ENCODE peak calls at places on chromosomes 3 and 15, in four cellular contexts. Z is heart right ventricle, R is mammary epithelial cell, O is transverse colon. Q is an unnamed sample.
A peak's percentile ranks its signal among the peaks of the same experiment; 100 is the strongest.

GRCh38 chr3:11434017-11434526 is 161.9 kb downstream of the ATG7 start:
- DNase-seq in Z (peak; percentile 64), O (peak; percentile 15), R (no peak), Q (peak; percentile 31)

GRCh38 chr3:153595186-153595815 is 433.3 kb downstream of the RAP2B start:
- DNase-seq in Z (no peak), R (peak; percentile 45), O (no peak), Q (no peak)

GRCh38 chr15:67883228-67883773 is 43.5 kb upstream of the RNU6-1 start:
- DNase-seq in R (no peak), Z (no peak), O (no peak), Q (no peak)

GRCh38 chr3:31634485-31634884 is 101.8 kb downstream of the STT3B start:
- DNase-seq in O (no peak), Z (no peak), R (peak; percentile 65), Q (no peak)

GRCh38 chr3:134718736-134719135 is 67.9 kb upstream of the KY start:
- DNase-seq in R (no peak), Z (no peak), O (no peak), Q (no peak)

GRCh38 chr3:60291115-60291514 is 960.1 kb downstream of the FHIT start:
- DNase-seq in O (no peak), Z (no peak), R (no peak), Q (no peak)

GRCh38 chr3:188627652-188628051 is 473.7 kb downstream of the LPP start:
- DNase-seq in O (no peak), R (peak; percentile 82), Z (no peak), Q (no peak)

GRCh38 chr15:92017882-92018534 is 164.5 kb downstream of the SLCO3A1 start:
- DNase-seq in O (no peak), R (no peak), Z (no peak), Q (no peak)

GRCh38 chr3:69103123-69103522 is 18.4 kb downstream of the ARL6IP5 start:
- DNase-seq in R (no peak), O (no peak), Z (no peak), Q (no peak)
- H3K27ac ChIP-seq in R (no peak overlapping the region), O (no peak overlapping the region), Z (no peak overlapping the region), Q (no peak overlapping the region)

DNA sequence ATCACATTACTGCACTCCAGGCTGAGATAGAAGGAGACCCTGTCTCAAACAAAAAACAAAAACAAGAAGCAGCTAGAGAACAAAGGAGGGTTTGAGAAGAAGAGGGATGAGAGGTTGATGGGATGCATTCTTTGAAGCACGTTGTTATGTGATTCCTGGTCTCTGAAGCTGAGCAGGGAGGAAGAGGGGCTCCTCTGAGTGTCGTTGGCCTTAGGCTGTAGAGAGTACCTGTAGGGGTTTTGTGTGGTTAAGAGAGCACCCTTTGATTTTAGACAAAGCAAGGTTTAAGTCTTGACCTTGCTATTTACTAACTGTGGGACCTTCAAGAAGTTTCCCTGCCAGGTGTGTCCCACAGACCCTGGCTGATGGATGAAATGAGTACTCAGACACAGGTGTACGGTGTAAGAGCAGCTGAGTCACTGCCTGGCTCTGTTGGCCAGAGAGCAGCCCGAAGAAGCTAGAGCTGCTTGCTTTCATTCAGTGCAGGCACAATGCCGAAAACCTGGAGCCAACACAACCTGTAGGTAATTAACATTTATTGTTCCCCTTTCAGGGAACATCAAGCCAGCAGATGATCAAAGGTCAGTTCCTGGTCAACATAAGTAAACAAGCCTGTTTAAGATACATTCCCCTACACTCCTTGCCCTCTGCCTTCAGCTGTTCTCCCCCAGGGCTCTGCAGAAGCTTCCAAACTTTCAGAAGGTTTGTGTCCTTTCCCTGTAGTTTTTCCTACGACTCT is 67.2 kb downstream of the LRRK1 start:
- DNase-seq in O (peak; percentile 77), R (no peak), Z (no peak), Q (no peak)
- H3K27ac ChIP-seq in O (peak overlapping the region; percentile 66), R (no peak overlapping the region), Z (no peak overlapping the region), Q (no peak overlapping the region)

GRCh38 chr15:79878078-79878705 is 18.6 kb downstream of the MTHFS start:
- DNase-seq in Z (no peak), R (no peak), O (no peak), Q (no peak)

GRCh38 chr15:79874242-79874641 is 22.6 kb downstream of the MTHFS start:
- DNase-seq in R (peak; percentile 79), O (no peak), Z (no peak), Q (no peak)

GRCh38 chr15:79872358-79873017 is 24.3 kb downstream of the MTHFS start:
- DNase-seq in Z (no peak), R (peak; percentile 67), O (no peak), Q (no peak)

DNA sequence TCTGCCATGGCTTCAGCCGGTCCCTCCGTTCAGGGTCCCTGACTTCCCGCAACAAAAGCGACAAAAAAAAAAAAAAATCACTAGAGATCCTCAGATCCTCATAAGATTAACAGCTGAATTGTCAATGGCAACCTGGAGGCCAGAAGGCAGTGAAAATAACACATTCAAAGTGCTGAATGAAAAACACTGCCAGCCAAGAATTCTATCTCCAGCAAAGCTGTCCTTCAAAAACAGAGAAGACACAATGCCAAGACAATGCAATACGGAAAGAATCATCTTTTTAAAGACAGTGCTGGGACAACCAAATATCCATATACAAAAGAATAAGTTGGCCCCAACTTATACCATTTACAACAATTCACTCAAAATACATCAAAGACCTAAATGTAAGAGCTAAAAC is 21.6 kb downstream of the MTHFS start:
- DNase-seq in R (no peak), O (no peak), Z (no peak), Q (no peak)
- H3K27ac ChIP-seq in R (no peak overlapping the region), O (no peak overlapping the region), Z (no peak overlapping the region), Q (no peak overlapping the region)

GRCh38 chr3:127066635-127067034 is 83.7 kb downstream of the PLXNA1 start:
- DNase-seq in Z (no peak), O (no peak), R (no peak), Q (no peak)
- H3K27ac ChIP-seq in Z (no peak overlapping the region), O (no peak overlapping the region), R (no peak overlapping the region), Q (no peak overlapping the region)